ENCODE peak calls at places on chromosomes 3 and 15, in nine cellular contexts. One of them, this sample, is unnamed.

GRCh38 chr15:50134524-50135024 is 15.5 kb upstream of the ATP8B4 start:
- DNase-seq in ovary: no peak
- DNase-seq in tibial nerve: no peak
- DNase-seq in NB4: peak
- DNase-seq in right lobe of liver: no peak
- DNase-seq in lower leg skin: no peak
- DNase-seq in HCT116: no peak
- DNase-seq in body of pancreas: peak
- DNase-seq in heart left ventricle: no peak
- DNase-seq in this sample: no peak

GRCh38 chr3:187122261-187122660 is 17.0 kb downstream of the RPL39L start:
- DNase-seq in ovary: no peak
- DNase-seq in right lobe of liver: no peak
- DNase-seq in heart left ventricle: no peak
- DNase-seq in NB4: no peak
- DNase-seq in body of pancreas: no peak
- DNase-seq in lower leg skin: no peak
- DNase-seq in HCT116: no peak
- DNase-seq in tibial nerve: no peak
- DNase-seq in this sample: no peak

GRCh38 chr3:24273491-24273890 is 221.2 kb downstream of the THRB start:
- DNase-seq in lower leg skin: no peak
- DNase-seq in body of pancreas: peak
- DNase-seq in ovary: no peak
- DNase-seq in right lobe of liver: no peak
- DNase-seq in HCT116: no peak
- DNase-seq in heart left ventricle: no peak
- DNase-seq in NB4: no peak
- DNase-seq in tibial nerve: no peak
- DNase-seq in this sample: no peak

GRCh38 chr3:10697918-10698317 is 118.1 kb upstream of the SLC6A11 start:
- DNase-seq in HCT116: peak
- DNase-seq in tibial nerve: no peak
- DNase-seq in NB4: no peak
- DNase-seq in right lobe of liver: no peak
- DNase-seq in lower leg skin: no peak
- DNase-seq in heart left ventricle: no peak
- DNase-seq in body of pancreas: no peak
- DNase-seq in ovary: no peak
- DNase-seq in this sample: no peak

GRCh38 chr3:139548801-139549200 is 9.3 kb upstream of the RBP1 start:
- DNase-seq in ovary: peak
- DNase-seq in body of pancreas: peak
- DNase-seq in lower leg skin: peak
- DNase-seq in heart left ventricle: no peak
- DNase-seq in NB4: no peak
- DNase-seq in tibial nerve: no peak
- DNase-seq in right lobe of liver: no peak
- DNase-seq in HCT116: no peak
- DNase-seq in this sample: no peak

GRCh38 chr15:63324770-63325169 is 47.4 kb downstream of the APH1B start:
- DNase-seq in lower leg skin: peak
- DNase-seq in NB4: no peak
- DNase-seq in ovary: no peak
- DNase-seq in HCT116: no peak
- DNase-seq in tibial nerve: no peak
- DNase-seq in body of pancreas: no peak
- DNase-seq in right lobe of liver: no peak
- DNase-seq in heart left ventricle: no peak
- DNase-seq in this sample: no peak

GRCh38 chr3:178476886-178477285 is 59.4 kb upstream of the KCNMB2 start:
- DNase-seq in NB4: no peak
- DNase-seq in lower leg skin: no peak
- DNase-seq in tibial nerve: no peak
- DNase-seq in heart left ventricle: no peak
- DNase-seq in right lobe of liver: no peak
- DNase-seq in ovary: no peak
- DNase-seq in HCT116: no peak
- DNase-seq in body of pancreas: no peak
- DNase-seq in this sample: no peak

GRCh38 chr15:28191832-28192231 is 92.7 kb upstream of the OCA2 start:
- DNase-seq in lower leg skin: no peak
- DNase-seq in tibial nerve: peak
- DNase-seq in HCT116: no peak
- DNase-seq in body of pancreas: peak
- DNase-seq in right lobe of liver: no peak
- DNase-seq in NB4: peak
- DNase-seq in ovary: peak
- DNase-seq in heart left ventricle: peak
- DNase-seq in this sample: no peak

GRCh38 chr3:74443102-74443501 is 171.4 kb downstream of the CNTN3 start:
- DNase-seq in ovary: no peak
- DNase-seq in right lobe of liver: no peak
- DNase-seq in tibial nerve: no peak
- DNase-seq in heart left ventricle: no peak
- DNase-seq in HCT116: no peak
- DNase-seq in NB4: no peak
- DNase-seq in body of pancreas: no peak
- DNase-seq in lower leg skin: no peak
- DNase-seq in this sample: no peak

GRCh38 chr3:102192575-102192974 is 242.2 kb upstream of the ZPLD1 start:
- DNase-seq in heart left ventricle: no peak
- DNase-seq in tibial nerve: no peak
- DNase-seq in body of pancreas: no peak
- DNase-seq in lower leg skin: no peak
- DNase-seq in ovary: no peak
- DNase-seq in right lobe of liver: no peak
- DNase-seq in NB4: no peak
- DNase-seq in HCT116: no peak
- DNase-seq in this sample: no peak

GRCh38 chr3:134640378-134640777 is 10.4 kb downstream of the KY start:
- DNase-seq in HCT116: no peak
- DNase-seq in ovary: no peak
- DNase-seq in body of pancreas: no peak
- DNase-seq in lower leg skin: peak
- DNase-seq in heart left ventricle: no peak
- DNase-seq in tibial nerve: no peak
- DNase-seq in NB4: no peak
- DNase-seq in right lobe of liver: no peak
- DNase-seq in this sample: no peak

GRCh38 chr3:4986611-4987373 is 7.6 kb downstream of the BHLHE40 start:
- DNase-seq in tibial nerve: peak
- DNase-seq in HCT116: peak
- DNase-seq in NB4: peak
- DNase-seq in heart left ventricle: peak
- DNase-seq in right lobe of liver: peak
- DNase-seq in lower leg skin: peak
- DNase-seq in body of pancreas: peak
- DNase-seq in ovary: peak
- DNase-seq in this sample: peak

GRCh38 chr3:183577336-183577735 is 21.8 kb upstream of the KLHL6 start:
- DNase-seq in HCT116: no peak
- DNase-seq in body of pancreas: no peak
- DNase-seq in right lobe of liver: no peak
- DNase-seq in tibial nerve: no peak
- DNase-seq in ovary: no peak
- DNase-seq in NB4: no peak
- DNase-seq in heart left ventricle: no peak
- DNase-seq in lower leg skin: no peak
- DNase-seq in this sample: no peak

GRCh38 chr3:82940124-82940523 is 1178.7 kb upstream of the GBE1 start:
- DNase-seq in NB4: no peak
- DNase-seq in ovary: peak
- DNase-seq in heart left ventricle: no peak
- DNase-seq in lower leg skin: peak
- DNase-seq in HCT116: no peak
- DNase-seq in tibial nerve: no peak
- DNase-seq in right lobe of liver: peak
- DNase-seq in body of pancreas: no peak
- DNase-seq in this sample: no peak

GRCh38 chr3:112638327-112639020 is 2.5 kb downstream of the CCDC80 start:
- DNase-seq in ovary: no peak
- DNase-seq in NB4: no peak
- DNase-seq in HCT116: no peak
- DNase-seq in right lobe of liver: peak
- DNase-seq in body of pancreas: no peak
- DNase-seq in tibial nerve: no peak
- DNase-seq in lower leg skin: peak
- DNase-seq in heart left ventricle: no peak
- DNase-seq in this sample: no peak

GRCh38 chr15:35078221-35078915 is 6.7 kb downstream of the NANOGP8 start:
- DNase-seq in HCT116: peak
- DNase-seq in NB4: peak
- DNase-seq in ovary: peak
- DNase-seq in lower leg skin: no peak
- DNase-seq in heart left ventricle: no peak
- DNase-seq in tibial nerve: peak
- DNase-seq in right lobe of liver: no peak
- DNase-seq in body of pancreas: peak
- DNase-seq in this sample: peak

GRCh38 chr3:188727052-188727451 is 444.7 kb upstream of the TPRG1 start:
- DNase-seq in heart left ventricle: no peak
- DNase-seq in right lobe of liver: no peak
- DNase-seq in tibial nerve: no peak
- DNase-seq in HCT116: no peak
- DNase-seq in NB4: no peak
- DNase-seq in ovary: no peak
- DNase-seq in body of pancreas: no peak
- DNase-seq in lower leg skin: no peak
- DNase-seq in this sample: no peak

GRCh38 chr15:66014639-66015182 is 145.4 kb downstream of the RAB11A start:
- DNase-seq in right lobe of liver: no peak
- DNase-seq in ovary: no peak
- DNase-seq in lower leg skin: no peak
- DNase-seq in body of pancreas: no peak
- DNase-seq in tibial nerve: no peak
- DNase-seq in heart left ventricle: no peak
- DNase-seq in HCT116: no peak
- DNase-seq in NB4: no peak
- DNase-seq in this sample: no peak
- TF ChIP-seq POLR2A in right lobe of liver: no peak
- TF ChIP-seq POLR2A in ovary: no peak
- TF ChIP-seq POLR2A in lower leg skin: no peak
- TF ChIP-seq POLR2A in body of pancreas: no peak
- TF ChIP-seq POLR2A in tibial nerve: no peak
- TF ChIP-seq POLR2A in heart left ventricle: no peak
- TF ChIP-seq POLR2A in HCT116: no peak
- TF ChIP-seq POLR2A in NB4: no peak
- TF ChIP-seq POLR2A in this sample: no peak

DNA sequence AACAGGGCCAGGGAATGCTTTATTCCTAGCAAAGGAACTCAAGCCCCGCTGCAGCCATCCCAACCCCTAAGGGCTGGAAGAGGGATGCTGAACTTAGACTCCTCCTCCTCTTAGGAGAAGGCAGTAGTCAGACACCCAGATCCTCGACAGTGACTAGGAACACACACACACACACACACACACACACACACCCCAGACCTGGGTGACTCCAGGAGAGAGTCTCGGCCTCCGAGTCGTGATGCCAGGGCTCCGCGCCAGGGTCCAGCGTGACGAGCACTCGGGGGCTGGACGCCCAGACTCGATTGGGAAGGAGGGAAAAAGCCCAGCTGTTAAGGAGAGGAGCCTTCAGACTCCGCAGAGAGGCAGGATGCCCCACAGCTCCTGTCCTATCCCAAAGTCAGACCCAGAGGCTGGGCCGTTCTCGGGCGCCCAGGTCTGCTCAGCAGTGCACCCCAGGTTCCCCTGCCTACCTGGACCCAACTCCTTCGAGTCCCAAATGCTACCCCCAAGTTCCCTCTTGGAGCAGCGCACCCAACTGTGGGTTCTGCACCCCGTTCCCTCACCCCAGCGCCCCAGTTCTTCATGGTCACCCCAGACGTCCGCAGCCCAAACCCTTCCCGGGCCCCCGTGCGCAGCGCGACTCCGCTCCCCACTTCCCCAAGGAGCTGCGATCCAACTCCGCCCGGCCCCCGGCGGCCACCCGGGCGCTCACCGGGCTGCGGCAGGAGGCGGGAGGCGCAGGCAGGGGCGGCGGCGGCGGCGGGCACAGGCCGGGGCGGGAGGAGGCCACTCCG is 421 bp downstream of the BMF start:
- DNase-seq in heart left ventricle: peak
- DNase-seq in lower leg skin: peak
- DNase-seq in right lobe of liver: peak
- DNase-seq in tibial nerve: peak
- DNase-seq in body of pancreas: peak
- DNase-seq in HCT116: no peak
- DNase-seq in NB4: no peak
- DNase-seq in ovary: peak
- DNase-seq in this sample: no peak
- TF ChIP-seq POLR2A in heart left ventricle: peak
- TF ChIP-seq POLR2A in lower leg skin: no peak
- TF ChIP-seq POLR2A in right lobe of liver: peak
- TF ChIP-seq POLR2A in tibial nerve: peak
- TF ChIP-seq POLR2A in body of pancreas: peak
- TF ChIP-seq POLR2A in HCT116: no peak
- TF ChIP-seq POLR2A in NB4: no peak
- TF ChIP-seq POLR2A in ovary: peak
- TF ChIP-seq POLR2A in this sample: no peak

GRCh38 chr15:59548501-59549230 is 62.9 kb upstream of the GCNT3 start:
- DNase-seq in HCT116: no peak
- DNase-seq in ovary: no peak
- DNase-seq in right lobe of liver: no peak
- DNase-seq in tibial nerve: no peak
- DNase-seq in NB4: no peak
- DNase-seq in lower leg skin: no peak
- DNase-seq in body of pancreas: no peak
- DNase-seq in heart left ventricle: no peak
- DNase-seq in this sample: no peak
- TF ChIP-seq POLR2A in HCT116: no peak
- TF ChIP-seq POLR2A in ovary: no peak
- TF ChIP-seq POLR2A in right lobe of liver: no peak
- TF ChIP-seq POLR2A in tibial nerve: no peak
- TF ChIP-seq POLR2A in NB4: no peak
- TF ChIP-seq POLR2A in lower leg skin: no peak
- TF ChIP-seq POLR2A in body of pancreas: no peak
- TF ChIP-seq POLR2A in heart left ventricle: no peak
- TF ChIP-seq POLR2A in this sample: no peak

GRCh38 chr3:78140866-78141658 is 1101.2 kb downstream of the ROBO2 start:
- DNase-seq in body of pancreas: no peak
- DNase-seq in tibial nerve: no peak
- DNase-seq in right lobe of liver: no peak
- DNase-seq in HCT116: no peak
- DNase-seq in lower leg skin: no peak
- DNase-seq in NB4: no peak
- DNase-seq in heart left ventricle: no peak
- DNase-seq in ovary: no peak
- DNase-seq in this sample: no peak

GRCh38 chr3:78140274-78140673 is 1100.4 kb downstream of the ROBO2 start:
- DNase-seq in lower leg skin: no peak
- DNase-seq in body of pancreas: no peak
- DNase-seq in NB4: no peak
- DNase-seq in right lobe of liver: no peak
- DNase-seq in heart left ventricle: no peak
- DNase-seq in HCT116: no peak
- DNase-seq in tibial nerve: no peak
- DNase-seq in ovary: no peak
- DNase-seq in this sample: no peak

GRCh38 chr3:78139166-78139565 is 1099.3 kb downstream of the ROBO2 start:
- DNase-seq in NB4: no peak
- DNase-seq in heart left ventricle: no peak
- DNase-seq in right lobe of liver: no peak
- DNase-seq in lower leg skin: no peak
- DNase-seq in body of pancreas: no peak
- DNase-seq in ovary: no peak
- DNase-seq in HCT116: no peak
- DNase-seq in tibial nerve: no peak
- DNase-seq in this sample: no peak

GRCh38 chr3:78143000-78143399 is 1103.1 kb downstream of the ROBO2 start:
- DNase-seq in lower leg skin: no peak
- DNase-seq in tibial nerve: no peak
- DNase-seq in body of pancreas: no peak
- DNase-seq in ovary: no peak
- DNase-seq in HCT116: no peak
- DNase-seq in heart left ventricle: no peak
- DNase-seq in right lobe of liver: no peak
- DNase-seq in NB4: no peak
- DNase-seq in this sample: no peak
- TF ChIP-seq POLR2A in lower leg skin: no peak
- TF ChIP-seq POLR2A in tibial nerve: no peak
- TF ChIP-seq POLR2A in body of pancreas: no peak
- TF ChIP-seq POLR2A in ovary: no peak
- TF ChIP-seq POLR2A in HCT116: no peak
- TF ChIP-seq POLR2A in heart left ventricle: no peak
- TF ChIP-seq POLR2A in right lobe of liver: no peak
- TF ChIP-seq POLR2A in NB4: no peak
- TF ChIP-seq POLR2A in this sample: no peak